ENCODE peak calls at places on chromosome 1, in four cellular contexts. Z, G, V and Q are unnamed samples.

GRCh38 chr1:46526689-46527291 is 24.7 kb downstream of the KNCN start:
- DNase-seq in Z (no peak), G (no peak), V (no peak), Q (no peak)

GRCh38 chr1:35488346-35488745 is 68.9 kb downstream of the KIAA0319L start:
- DNase-seq in Z (no peak), G (no peak), V (no peak), Q (no peak)

GRCh38 chr1:165943198-165943597 is 115.8 kb downstream of the UCK2 start:
- DNase-seq in Z (peak; percentile 10), G (no peak), V (no peak), Q (no peak)

GRCh38 chr1:168824418-168824817 is 95.4 kb upstream of the DPT start:
- DNase-seq in Z (no peak), G (no peak), V (no peak), Q (no peak)

GRCh38 chr1:172269644-172270043 is 150.8 kb upstream of the C1orf105 start:
- DNase-seq in Z (peak; percentile 46), G (no peak), V (no peak), Q (no peak)

GRCh38 chr1:77831976-77832695 is 52.7 kb downstream of the MIGA1 start:
- DNase-seq in Z (peak; percentile 46), G (peak; percentile 59), V (no peak), Q (peak; percentile 64)

GRCh38 chr1:27496604-27497155 is 6.7 kb upstream of the WASF2 start:
- DNase-seq in Z (peak; percentile 34), G (no peak), V (no peak), Q (no peak)

GRCh38 chr1:67126111-67126746 is 8.5 kb downstream of the C1orf141 start:
- DNase-seq in Z (peak; percentile 30), G (no peak), V (no peak), Q (peak; percentile 24)

GRCh38 chr1:233327938-233328660 is 575 bp downstream of the MAP3K21 start:
- DNase-seq in Z (peak; percentile 17), G (peak; percentile 20), V (no peak), Q (peak; percentile 9)